ENCODE peak calls at places on chromosomes 1 and 21, in four cellular contexts. One of them, this sample, is unnamed.

GRCh38 chr1:25867210-25867991 is 8.1 kb downstream of the PAQR7 start:
- DNase-seq in progenitor cell of endocrine pancreas: no peak
- DNase-seq in cardiac fibroblast: no peak
- DNase-seq in endothelial cell: no peak
- DNase-seq in this sample: no peak

GRCh38 chr1:209257021-209257420 is 326.5 kb upstream of the CAMK1G start:
- DNase-seq in progenitor cell of endocrine pancreas: no peak
- DNase-seq in cardiac fibroblast: no peak
- DNase-seq in endothelial cell: no peak
- DNase-seq in this sample: no peak

GRCh38 chr1:111491070-111491469 is 12.4 kb downstream of the ADORA3 start:
- DNase-seq in cardiac fibroblast: no peak
- DNase-seq in endothelial cell: no peak
- DNase-seq in progenitor cell of endocrine pancreas: no peak
- DNase-seq in this sample: no peak

GRCh38 chr1:17502326-17502778 is 37.1 kb upstream of the ARHGEF10L start:
- DNase-seq in endothelial cell: peak; percentile 90
- DNase-seq in progenitor cell of endocrine pancreas: peak; percentile 83
- DNase-seq in cardiac fibroblast: peak; percentile 90
- DNase-seq in this sample: peak; percentile 25

GRCh38 chr1:47875831-47876586 is 121.2 kb downstream of the TRABD2B start:
- DNase-seq in endothelial cell: no peak
- DNase-seq in progenitor cell of endocrine pancreas: no peak
- DNase-seq in cardiac fibroblast: peak; percentile 39
- DNase-seq in this sample: no peak

GRCh38 chr1:186574951-186575747 is 105.1 kb downstream of the PTGS2 start:
- DNase-seq in cardiac fibroblast: peak; percentile 91
- DNase-seq in endothelial cell: no peak
- DNase-seq in progenitor cell of endocrine pancreas: no peak
- DNase-seq in this sample: no peak

GRCh38 chr1:91148641-91149069 is 126.8 kb upstream of the ZNF644 start:
- DNase-seq in endothelial cell: no peak
- DNase-seq in cardiac fibroblast: no peak
- DNase-seq in progenitor cell of endocrine pancreas: no peak
- DNase-seq in this sample: no peak

GRCh38 chr1:81974222-81974841 is 173.6 kb downstream of the ADGRL2 start:
- DNase-seq in cardiac fibroblast: no peak
- DNase-seq in progenitor cell of endocrine pancreas: no peak
- DNase-seq in endothelial cell: no peak
- DNase-seq in this sample: no peak

GRCh38 chr1:228034954-228035837 is 28.4 kb downstream of the WNT3A start:
- DNase-seq in cardiac fibroblast: no peak
- DNase-seq in progenitor cell of endocrine pancreas: no peak
- DNase-seq in endothelial cell: no peak
- DNase-seq in this sample: no peak

GRCh38 chr1:61992257-61992656 is 202.4 kb upstream of the L1TD1 start:
- DNase-seq in progenitor cell of endocrine pancreas: no peak
- DNase-seq in cardiac fibroblast: no peak
- DNase-seq in endothelial cell: no peak
- DNase-seq in this sample: no peak

GRCh38 chr1:29829448-29830344 is 593.4 kb downstream of the PTPRU start:
- DNase-seq in progenitor cell of endocrine pancreas: no peak
- DNase-seq in endothelial cell: no peak
- DNase-seq in cardiac fibroblast: no peak
- DNase-seq in this sample: no peak

GRCh38 chr1:22204989-22205913 is 62.4 kb upstream of the WNT4 start:
- DNase-seq in endothelial cell: no peak
- DNase-seq in progenitor cell of endocrine pancreas: no peak
- DNase-seq in cardiac fibroblast: peak; percentile 18
- DNase-seq in this sample: no peak

GRCh38 chr1:242784807-242785206 is 260.3 kb upstream of the PLD5 start:
- DNase-seq in progenitor cell of endocrine pancreas: no peak
- DNase-seq in cardiac fibroblast: no peak
- DNase-seq in endothelial cell: no peak
- DNase-seq in this sample: no peak

GRCh38 chr21:43370091-43370658 is 56.8 kb downstream of the SIK1 start:
- DNase-seq in cardiac fibroblast: peak; percentile 16
- DNase-seq in endothelial cell: no peak
- DNase-seq in progenitor cell of endocrine pancreas: no peak
- DNase-seq in this sample: no peak

GRCh38 chr1:210669951-210670350 is 341.2 kb downstream of the HHAT start:
- DNase-seq in progenitor cell of endocrine pancreas: no peak
- DNase-seq in cardiac fibroblast: no peak
- DNase-seq in endothelial cell: no peak
- DNase-seq in this sample: no peak

GRCh38 chr1:116855220-116855619 is 54.5 kb upstream of the PTGFRN start:
- DNase-seq in cardiac fibroblast: peak; percentile 61
- DNase-seq in endothelial cell: no peak
- DNase-seq in progenitor cell of endocrine pancreas: no peak
- DNase-seq in this sample: no peak

GRCh38 chr21:44701023-44701400 is 4.0 kb downstream of the KRTAP10-12 start:
- DNase-seq in cardiac fibroblast: no peak
- DNase-seq in endothelial cell: no peak
- DNase-seq in progenitor cell of endocrine pancreas: no peak
- DNase-seq in this sample: no peak

GRCh38 chr21:39911792-39912191 is 44.6 kb downstream of the PCP4 start:
- DNase-seq in cardiac fibroblast: no peak
- DNase-seq in endothelial cell: no peak
- DNase-seq in progenitor cell of endocrine pancreas: no peak
- DNase-seq in this sample: no peak

GRCh38 chr1:37362569-37362968 is 111.8 kb upstream of the ZC3H12A start:
- DNase-seq in endothelial cell: no peak
- DNase-seq in progenitor cell of endocrine pancreas: no peak
- DNase-seq in cardiac fibroblast: no peak
- DNase-seq in this sample: no peak

GRCh38 chr1:15848929-15849774 is 1.6 kb downstream of the SPEN start:
- DNase-seq in cardiac fibroblast: peak; percentile 82
- DNase-seq in progenitor cell of endocrine pancreas: peak; percentile 82
- DNase-seq in endothelial cell: peak; percentile 82
- DNase-seq in this sample: peak; percentile 64

GRCh38 chr1:100785399-100786082 is 66.0 kb downstream of the VCAM1 start:
- DNase-seq in progenitor cell of endocrine pancreas: no peak
- DNase-seq in endothelial cell: no peak
- DNase-seq in cardiac fibroblast: peak; percentile 95
- DNase-seq in this sample: no peak

GRCh38 chr1:2861988-2862430 is 60.5 kb upstream of the TTC34 start:
- DNase-seq in endothelial cell: no peak
- DNase-seq in cardiac fibroblast: no peak
- DNase-seq in progenitor cell of endocrine pancreas: no peak
- DNase-seq in this sample: no peak

GRCh38 chr1:33743221-33743998 is 120.5 kb upstream of the HMGB4 start:
- DNase-seq in cardiac fibroblast: no peak
- DNase-seq in endothelial cell: no peak
- DNase-seq in progenitor cell of endocrine pancreas: no peak
- DNase-seq in this sample: no peak

GRCh38 chr1:209162651-209163050 is 420.9 kb upstream of the CAMK1G start:
- DNase-seq in cardiac fibroblast: no peak
- DNase-seq in endothelial cell: no peak
- DNase-seq in progenitor cell of endocrine pancreas: no peak
- DNase-seq in this sample: no peak

GRCh38 chr1:16026723-16027484 is 5.1 kb downstream of the CLCNKA start:
- DNase-seq in endothelial cell: peak; percentile 55
- DNase-seq in progenitor cell of endocrine pancreas: peak; percentile 71
- DNase-seq in cardiac fibroblast: peak; percentile 16
- DNase-seq in this sample: no peak

GRCh38 chr1:226829105-226829504 is 41.3 kb upstream of the PSEN2 start:
- DNase-seq in cardiac fibroblast: no peak
- DNase-seq in progenitor cell of endocrine pancreas: no peak
- DNase-seq in endothelial cell: no peak
- DNase-seq in this sample: no peak

GRCh38 chr1:178310685-178311105 is 186.1 kb downstream of the CLEC20A start:
- DNase-seq in cardiac fibroblast: peak; percentile 89
- DNase-seq in endothelial cell: peak; percentile 9
- DNase-seq in progenitor cell of endocrine pancreas: no peak
- DNase-seq in this sample: no peak

GRCh38 chr1:184422490-184423233 is 35.8 kb downstream of the C1orf21 start:
- DNase-seq in cardiac fibroblast: no peak
- DNase-seq in endothelial cell: no peak
- DNase-seq in progenitor cell of endocrine pancreas: no peak
- DNase-seq in this sample: no peak

GRCh38 chr1:117025568-117025967 is 24.0 kb downstream of the CD101 start:
- DNase-seq in endothelial cell: no peak
- DNase-seq in progenitor cell of endocrine pancreas: no peak
- DNase-seq in cardiac fibroblast: no peak
- DNase-seq in this sample: no peak

GRCh38 chr21:44484498-44485253 is 29.4 kb downstream of the LRRC3 start:
- DNase-seq in endothelial cell: no peak
- DNase-seq in cardiac fibroblast: no peak
- DNase-seq in progenitor cell of endocrine pancreas: no peak
- DNase-seq in this sample: no peak

GRCh38 chr1:244118087-244118761 is 67.1 kb downstream of the ZBTB18 start:
- DNase-seq in cardiac fibroblast: no peak
- DNase-seq in endothelial cell: no peak
- DNase-seq in progenitor cell of endocrine pancreas: no peak
- DNase-seq in this sample: no peak

GRCh38 chr1:56577859-56578663 is 1.3 kb downstream of the PLPP3 start:
- DNase-seq in cardiac fibroblast: peak; percentile 69
- DNase-seq in endothelial cell: peak; percentile 55
- DNase-seq in progenitor cell of endocrine pancreas: peak; percentile 55
- DNase-seq in this sample: no peak

GRCh38 chr1:234760303-234760723 is 150.3 kb upstream of the IRF2BP2 start:
- DNase-seq in cardiac fibroblast: no peak
- DNase-seq in progenitor cell of endocrine pancreas: no peak
- DNase-seq in endothelial cell: no peak
- DNase-seq in this sample: no peak

GRCh38 chr1:3168678-3169077 is 99.7 kb downstream of the PRDM16 start:
- DNase-seq in progenitor cell of endocrine pancreas: no peak
- DNase-seq in cardiac fibroblast: no peak
- DNase-seq in endothelial cell: no peak
- DNase-seq in this sample: no peak

DNA sequence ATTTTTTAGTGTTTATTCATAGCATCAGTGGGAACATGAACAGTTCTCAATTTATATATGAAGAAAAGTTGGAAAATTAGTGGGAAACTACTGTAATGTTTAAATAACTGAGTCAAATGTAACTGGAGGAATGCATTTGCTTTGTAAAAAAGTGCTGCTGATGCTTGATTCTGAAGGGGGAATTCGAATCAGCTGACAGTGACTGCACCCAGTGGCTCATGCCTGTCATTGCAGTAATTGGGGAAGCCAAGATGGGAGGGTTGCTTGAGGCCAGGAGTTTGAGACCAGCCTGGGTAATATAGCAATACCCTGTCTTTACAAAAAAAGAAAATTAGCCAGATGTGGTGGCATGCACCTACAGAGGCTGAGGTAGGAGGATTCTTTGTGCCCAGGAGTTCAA is 398.4 kb downstream of the ZP4 start:
- DNase-seq in endothelial cell: no peak
- DNase-seq in cardiac fibroblast: no peak
- DNase-seq in progenitor cell of endocrine pancreas: no peak
- DNase-seq in this sample: no peak
- TF ChIP-seq CTCF in endothelial cell: peak; percentile 24
- TF ChIP-seq CTCF in cardiac fibroblast: no peak
- TF ChIP-seq CTCF in progenitor cell of endocrine pancreas: no peak
- TF ChIP-seq CTCF in this sample: no peak

GRCh38 chr1:5917281-5917590 is 75.0 kb downstream of the NPHP4 start:
- DNase-seq in progenitor cell of endocrine pancreas: no peak
- DNase-seq in cardiac fibroblast: no peak
- DNase-seq in endothelial cell: no peak
- DNase-seq in this sample: no peak

GRCh38 chr1:5917591-5918274 is 74.5 kb downstream of the NPHP4 start:
- DNase-seq in endothelial cell: no peak
- DNase-seq in cardiac fibroblast: no peak
- DNase-seq in progenitor cell of endocrine pancreas: no peak
- DNase-seq in this sample: no peak

GRCh38 chr1:5914676-5915285 is 77.4 kb downstream of the NPHP4 start:
- DNase-seq in progenitor cell of endocrine pancreas: no peak
- DNase-seq in endothelial cell: no peak
- DNase-seq in cardiac fibroblast: no peak
- DNase-seq in this sample: no peak

GRCh38 chr1:5916572-5917280 is 75.5 kb downstream of the NPHP4 start:
- DNase-seq in cardiac fibroblast: no peak
- DNase-seq in progenitor cell of endocrine pancreas: no peak
- DNase-seq in endothelial cell: no peak
- DNase-seq in this sample: no peak

DNA sequence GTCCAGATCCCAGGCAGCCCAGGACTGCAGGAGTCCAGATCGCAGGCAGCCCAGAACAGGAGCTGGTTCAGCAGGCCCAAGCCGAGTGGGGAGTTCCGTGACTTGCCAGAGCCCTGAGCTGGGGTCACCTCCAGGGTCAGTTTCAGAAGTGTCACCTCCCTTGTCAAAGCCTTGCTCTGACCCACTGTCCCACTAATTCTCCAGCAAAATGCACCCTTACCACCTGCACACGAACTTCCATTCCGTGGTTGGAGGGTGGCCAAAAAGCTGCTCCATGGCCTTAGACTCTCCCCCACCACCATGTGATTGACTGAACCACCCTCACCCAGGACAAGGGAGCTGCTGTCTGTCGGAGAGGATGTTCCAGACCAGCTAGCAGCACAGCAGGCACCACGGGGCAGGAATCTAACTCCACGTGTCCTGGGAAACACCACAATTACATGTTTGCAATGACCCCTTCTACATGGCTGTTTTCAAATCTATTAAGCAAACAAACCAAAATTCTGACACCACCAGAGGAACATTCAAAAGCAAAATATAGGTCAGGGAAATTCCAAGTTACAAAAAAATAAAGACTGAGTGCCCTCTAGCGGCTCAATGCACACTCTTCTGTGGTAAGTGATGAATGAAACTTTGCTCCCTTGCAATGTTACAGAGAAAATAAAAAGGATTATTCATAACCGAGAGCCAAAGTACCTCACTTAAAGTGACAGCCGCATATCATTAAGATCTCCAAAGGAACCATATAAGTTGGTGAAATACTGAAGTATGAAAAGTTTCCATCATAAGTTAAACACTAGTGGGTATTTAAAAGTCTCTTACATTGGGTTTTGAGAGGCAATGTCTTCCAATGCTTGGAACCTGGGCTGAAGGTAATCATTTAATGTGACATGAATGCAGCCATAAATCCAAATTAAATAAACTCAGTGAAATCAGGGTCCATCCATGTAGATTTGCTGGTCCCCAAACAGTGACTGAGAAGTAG is 76.3 kb downstream of the NPHP4 start:
- DNase-seq in progenitor cell of endocrine pancreas: no peak
- DNase-seq in cardiac fibroblast: peak; percentile 66
- DNase-seq in endothelial cell: no peak
- DNase-seq in this sample: no peak
- TF ChIP-seq CTCF in progenitor cell of endocrine pancreas: peak; percentile 73
- TF ChIP-seq CTCF in cardiac fibroblast: peak; percentile 70
- TF ChIP-seq CTCF in endothelial cell: peak; percentile 59
- TF ChIP-seq CTCF in this sample: peak; percentile 59

DNA sequence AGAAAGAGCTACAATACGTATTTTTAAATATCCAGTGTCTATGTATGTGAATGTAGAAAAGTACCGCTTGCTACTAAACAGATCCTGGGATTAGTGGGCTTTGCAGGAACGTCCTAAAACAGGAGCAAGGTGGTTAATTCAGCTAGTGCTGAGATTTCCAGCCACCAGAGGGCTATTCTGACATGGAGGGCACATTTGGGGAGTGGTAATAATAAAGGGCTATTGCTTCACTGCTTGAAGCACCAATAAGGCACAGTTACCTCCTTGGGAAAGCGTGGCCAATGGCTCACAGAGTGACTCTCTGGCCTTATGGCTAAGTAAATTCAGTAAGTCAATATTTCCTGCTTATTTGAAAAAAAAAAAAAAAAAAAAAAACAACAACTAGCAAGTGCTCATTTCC is 152.4 kb downstream of the GABPA start:
- DNase-seq in endothelial cell: no peak
- DNase-seq in progenitor cell of endocrine pancreas: no peak
- DNase-seq in cardiac fibroblast: no peak
- DNase-seq in this sample: no peak
- TF ChIP-seq CTCF in endothelial cell: peak; percentile 42
- TF ChIP-seq CTCF in progenitor cell of endocrine pancreas: peak; percentile 32
- TF ChIP-seq CTCF in cardiac fibroblast: peak; percentile 16
- TF ChIP-seq CTCF in this sample: no peak

GRCh38 chr1:28112388-28113311 is 24.2 kb upstream of the EYA3 start:
- DNase-seq in cardiac fibroblast: peak; percentile 25
- DNase-seq in progenitor cell of endocrine pancreas: no peak
- DNase-seq in endothelial cell: no peak
- DNase-seq in this sample: no peak
- TF ChIP-seq CTCF in cardiac fibroblast: peak; percentile 5
- TF ChIP-seq CTCF in progenitor cell of endocrine pancreas: no peak
- TF ChIP-seq CTCF in endothelial cell: no peak
- TF ChIP-seq CTCF in this sample: no peak

This sample was measured in natural killer cell.